ENCODE peak calls at places on chromosomes 16 and 17, in ten cellular contexts. One of them, this sample, is unnamed.

GRCh38 chr17:2936351-2936750 is 127.1 kb downstream of the OR1D5 start:
- DNase-seq in neural crest cell: no peak
- DNase-seq in left cardiac atrium: no peak
- DNase-seq in stimulated activated CD4-positive, alpha-beta T cell treated with anti-CD3 and anti-CD28 coated beads, Interleukin-2, amount 100 ng/mL, for 24 hours: no peak
- DNase-seq in MCF 10A: no peak
- DNase-seq in EL: no peak
- DNase-seq in kidney glomerular epithelial cell: no peak
- DNase-seq in activated CD4-positive, CD25-positive, alpha-beta regulatory T cell: no peak
- DNase-seq in amygdala: no peak
- DNase-seq in foreskin melanocyte: no peak
- DNase-seq in this sample: no peak

GRCh38 chr16:67666538-67667433 is at the start of the genes C16orf86 and ENKD1:
- DNase-seq in neural crest cell: peak; percentile 81
- DNase-seq in left cardiac atrium: peak; percentile 90
- DNase-seq in stimulated activated CD4-positive, alpha-beta T cell treated with anti-CD3 and anti-CD28 coated beads, Interleukin-2, amount 100 ng/mL, for 24 hours: peak; percentile 83
- DNase-seq in MCF 10A: no peak
- DNase-seq in EL: peak; percentile 80
- DNase-seq in kidney glomerular epithelial cell: peak; percentile 22
- DNase-seq in activated CD4-positive, CD25-positive, alpha-beta regulatory T cell: peak; percentile 53
- DNase-seq in amygdala: peak; percentile 74
- DNase-seq in foreskin melanocyte: peak; percentile 59
- DNase-seq in this sample: peak; percentile 87

GRCh38 chr16:27366687-27367462 is 35.1 kb upstream of the IL21R start:
- DNase-seq in neural crest cell: no peak
- DNase-seq in left cardiac atrium: peak; percentile 43
- DNase-seq in stimulated activated CD4-positive, alpha-beta T cell treated with anti-CD3 and anti-CD28 coated beads, Interleukin-2, amount 100 ng/mL, for 24 hours: peak; percentile 60
- DNase-seq in MCF 10A: no peak
- DNase-seq in EL: no peak
- DNase-seq in kidney glomerular epithelial cell: no peak
- DNase-seq in activated CD4-positive, CD25-positive, alpha-beta regulatory T cell: no peak
- DNase-seq in amygdala: no peak
- DNase-seq in foreskin melanocyte: no peak
- DNase-seq in this sample: no peak

GRCh38 chr17:78241277-78242023 is 10.0 kb downstream of the TMEM235 start:
- DNase-seq in neural crest cell: no peak
- DNase-seq in left cardiac atrium: no peak
- DNase-seq in stimulated activated CD4-positive, alpha-beta T cell treated with anti-CD3 and anti-CD28 coated beads, Interleukin-2, amount 100 ng/mL, for 24 hours: no peak
- DNase-seq in MCF 10A: peak; percentile 33
- DNase-seq in EL: peak; percentile 50
- DNase-seq in kidney glomerular epithelial cell: peak; percentile 1
- DNase-seq in activated CD4-positive, CD25-positive, alpha-beta regulatory T cell: no peak
- DNase-seq in amygdala: peak; percentile 95
- DNase-seq in foreskin melanocyte: peak; percentile 24
- DNase-seq in this sample: no peak

GRCh38 chr17:48478224-48479013 is 48.4 kb upstream of the SKAP1 start:
- DNase-seq in neural crest cell: no peak
- DNase-seq in left cardiac atrium: no peak
- DNase-seq in stimulated activated CD4-positive, alpha-beta T cell treated with anti-CD3 and anti-CD28 coated beads, Interleukin-2, amount 100 ng/mL, for 24 hours: peak; percentile 21
- DNase-seq in MCF 10A: no peak
- DNase-seq in EL: no peak
- DNase-seq in kidney glomerular epithelial cell: no peak
- DNase-seq in activated CD4-positive, CD25-positive, alpha-beta regulatory T cell: no peak
- DNase-seq in amygdala: no peak
- DNase-seq in foreskin melanocyte: no peak
- DNase-seq in this sample: no peak

GRCh38 chr16:65745201-65745600 is 621.3 kb upstream of the CDH5 start:
- DNase-seq in neural crest cell: no peak
- DNase-seq in left cardiac atrium: no peak
- DNase-seq in stimulated activated CD4-positive, alpha-beta T cell treated with anti-CD3 and anti-CD28 coated beads, Interleukin-2, amount 100 ng/mL, for 24 hours: no peak
- DNase-seq in MCF 10A: no peak
- DNase-seq in EL: no peak
- DNase-seq in kidney glomerular epithelial cell: no peak
- DNase-seq in activated CD4-positive, CD25-positive, alpha-beta regulatory T cell: no peak
- DNase-seq in amygdala: no peak
- DNase-seq in foreskin melanocyte: no peak
- DNase-seq in this sample: no peak

GRCh38 chr16:84548971-84549844 is 44.7 kb upstream of the MEAK7 start:
- DNase-seq in neural crest cell: no peak
- DNase-seq in left cardiac atrium: no peak
- DNase-seq in stimulated activated CD4-positive, alpha-beta T cell treated with anti-CD3 and anti-CD28 coated beads, Interleukin-2, amount 100 ng/mL, for 24 hours: peak; percentile 63
- DNase-seq in MCF 10A: no peak
- DNase-seq in EL: no peak
- DNase-seq in kidney glomerular epithelial cell: no peak
- DNase-seq in activated CD4-positive, CD25-positive, alpha-beta regulatory T cell: no peak
- DNase-seq in amygdala: peak; percentile 37
- DNase-seq in foreskin melanocyte: peak; percentile 49
- DNase-seq in this sample: no peak

GRCh38 chr16:19885456-19886060 is 910 bp upstream of the GPRC5B start:
- DNase-seq in neural crest cell: no peak
- DNase-seq in left cardiac atrium: peak; percentile 31
- DNase-seq in stimulated activated CD4-positive, alpha-beta T cell treated with anti-CD3 and anti-CD28 coated beads, Interleukin-2, amount 100 ng/mL, for 24 hours: no peak
- DNase-seq in MCF 10A: no peak
- DNase-seq in EL: no peak
- DNase-seq in kidney glomerular epithelial cell: no peak
- DNase-seq in activated CD4-positive, CD25-positive, alpha-beta regulatory T cell: no peak
- DNase-seq in amygdala: no peak
- DNase-seq in foreskin melanocyte: peak; percentile 4
- DNase-seq in this sample: no peak

GRCh38 chr16:3879258-3879886 is 1.1 kb downstream of the CREBBP start:
- DNase-seq in neural crest cell: no peak
- DNase-seq in left cardiac atrium: no peak
- DNase-seq in stimulated activated CD4-positive, alpha-beta T cell treated with anti-CD3 and anti-CD28 coated beads, Interleukin-2, amount 100 ng/mL, for 24 hours: peak; percentile 29
- DNase-seq in MCF 10A: no peak
- DNase-seq in EL: no peak
- DNase-seq in kidney glomerular epithelial cell: no peak
- DNase-seq in activated CD4-positive, CD25-positive, alpha-beta regulatory T cell: no peak
- DNase-seq in amygdala: no peak
- DNase-seq in foreskin melanocyte: no peak
- DNase-seq in this sample: peak; percentile 47

GRCh38 chr16:11633113-11633512 is 35.1 kb upstream of the SNN start:
- DNase-seq in neural crest cell: no peak
- DNase-seq in left cardiac atrium: no peak
- DNase-seq in stimulated activated CD4-positive, alpha-beta T cell treated with anti-CD3 and anti-CD28 coated beads, Interleukin-2, amount 100 ng/mL, for 24 hours: no peak
- DNase-seq in MCF 10A: no peak
- DNase-seq in EL: no peak
- DNase-seq in kidney glomerular epithelial cell: no peak
- DNase-seq in activated CD4-positive, CD25-positive, alpha-beta regulatory T cell: no peak
- DNase-seq in amygdala: no peak
- DNase-seq in foreskin melanocyte: no peak
- DNase-seq in this sample: no peak

GRCh38 chr16:23504453-23505179 is 5.7 kb downstream of the GGA2 start:
- DNase-seq in neural crest cell: no peak
- DNase-seq in left cardiac atrium: peak; percentile 76
- DNase-seq in stimulated activated CD4-positive, alpha-beta T cell treated with anti-CD3 and anti-CD28 coated beads, Interleukin-2, amount 100 ng/mL, for 24 hours: peak; percentile 79
- DNase-seq in MCF 10A: peak; percentile 98
- DNase-seq in EL: peak; percentile 97
- DNase-seq in kidney glomerular epithelial cell: peak; percentile 93
- DNase-seq in activated CD4-positive, CD25-positive, alpha-beta regulatory T cell: peak; percentile 31
- DNase-seq in amygdala: peak; percentile 22
- DNase-seq in foreskin melanocyte: peak; percentile 77
- DNase-seq in this sample: peak; percentile 41

GRCh38 chr16:4511441-4512082 is 27.0 kb downstream of the CDIP1 start:
- DNase-seq in neural crest cell: peak; percentile 63
- DNase-seq in left cardiac atrium: peak; percentile 50
- DNase-seq in stimulated activated CD4-positive, alpha-beta T cell treated with anti-CD3 and anti-CD28 coated beads, Interleukin-2, amount 100 ng/mL, for 24 hours: peak; percentile 26
- DNase-seq in MCF 10A: peak; percentile 32
- DNase-seq in EL: peak; percentile 37
- DNase-seq in kidney glomerular epithelial cell: peak; percentile 11
- DNase-seq in activated CD4-positive, CD25-positive, alpha-beta regulatory T cell: no peak
- DNase-seq in amygdala: peak; percentile 56
- DNase-seq in foreskin melanocyte: no peak
- DNase-seq in this sample: peak; percentile 44

GRCh38 chr16:17205279-17206139 is 265.3 kb downstream of the XYLT1 start:
- DNase-seq in neural crest cell: no peak
- DNase-seq in left cardiac atrium: no peak
- DNase-seq in stimulated activated CD4-positive, alpha-beta T cell treated with anti-CD3 and anti-CD28 coated beads, Interleukin-2, amount 100 ng/mL, for 24 hours: no peak
- DNase-seq in MCF 10A: no peak
- DNase-seq in EL: peak; percentile 5
- DNase-seq in kidney glomerular epithelial cell: no peak
- DNase-seq in activated CD4-positive, CD25-positive, alpha-beta regulatory T cell: no peak
- DNase-seq in amygdala: no peak
- DNase-seq in foreskin melanocyte: peak; percentile 25
- DNase-seq in this sample: peak; percentile 55

GRCh38 chr16:68444058-68444657 is 4.2 kb downstream of the SMPD3 start:
- DNase-seq in neural crest cell: peak; percentile 45
- DNase-seq in left cardiac atrium: peak; percentile 38
- DNase-seq in stimulated activated CD4-positive, alpha-beta T cell treated with anti-CD3 and anti-CD28 coated beads, Interleukin-2, amount 100 ng/mL, for 24 hours: no peak
- DNase-seq in MCF 10A: peak; percentile 51
- DNase-seq in EL: peak; percentile 29
- DNase-seq in kidney glomerular epithelial cell: peak; percentile 10
- DNase-seq in activated CD4-positive, CD25-positive, alpha-beta regulatory T cell: no peak
- DNase-seq in amygdala: no peak
- DNase-seq in foreskin melanocyte: no peak
- DNase-seq in this sample: peak; percentile 64

GRCh38 chr16:16928532-16929101 is 542.1 kb downstream of the XYLT1 start:
- DNase-seq in neural crest cell: no peak
- DNase-seq in left cardiac atrium: no peak
- DNase-seq in stimulated activated CD4-positive, alpha-beta T cell treated with anti-CD3 and anti-CD28 coated beads, Interleukin-2, amount 100 ng/mL, for 24 hours: no peak
- DNase-seq in MCF 10A: no peak
- DNase-seq in EL: no peak
- DNase-seq in kidney glomerular epithelial cell: no peak
- DNase-seq in activated CD4-positive, CD25-positive, alpha-beta regulatory T cell: no peak
- DNase-seq in amygdala: no peak
- DNase-seq in foreskin melanocyte: no peak
- DNase-seq in this sample: no peak

GRCh38 chr17:79374087-79374486 is 236.8 kb downstream of the RBFOX3 start:
- DNase-seq in neural crest cell: no peak
- DNase-seq in left cardiac atrium: no peak
- DNase-seq in stimulated activated CD4-positive, alpha-beta T cell treated with anti-CD3 and anti-CD28 coated beads, Interleukin-2, amount 100 ng/mL, for 24 hours: no peak
- DNase-seq in MCF 10A: no peak
- DNase-seq in EL: no peak
- DNase-seq in kidney glomerular epithelial cell: no peak
- DNase-seq in activated CD4-positive, CD25-positive, alpha-beta regulatory T cell: no peak
- DNase-seq in amygdala: no peak
- DNase-seq in foreskin melanocyte: no peak
- DNase-seq in this sample: no peak

GRCh38 chr16:88911148-88911945 is 44.9 kb upstream of the PABPN1L start:
- DNase-seq in neural crest cell: no peak
- DNase-seq in left cardiac atrium: no peak
- DNase-seq in stimulated activated CD4-positive, alpha-beta T cell treated with anti-CD3 and anti-CD28 coated beads, Interleukin-2, amount 100 ng/mL, for 24 hours: no peak
- DNase-seq in MCF 10A: no peak
- DNase-seq in EL: no peak
- DNase-seq in kidney glomerular epithelial cell: no peak
- DNase-seq in activated CD4-positive, CD25-positive, alpha-beta regulatory T cell: no peak
- DNase-seq in amygdala: no peak
- DNase-seq in foreskin melanocyte: no peak
- DNase-seq in this sample: no peak

GRCh38 chr17:65587602-65588193 is 26.2 kb upstream of the AXIN2 start:
- DNase-seq in neural crest cell: no peak
- DNase-seq in left cardiac atrium: no peak
- DNase-seq in stimulated activated CD4-positive, alpha-beta T cell treated with anti-CD3 and anti-CD28 coated beads, Interleukin-2, amount 100 ng/mL, for 24 hours: no peak
- DNase-seq in MCF 10A: no peak
- DNase-seq in EL: no peak
- DNase-seq in kidney glomerular epithelial cell: no peak
- DNase-seq in activated CD4-positive, CD25-positive, alpha-beta regulatory T cell: no peak
- DNase-seq in amygdala: no peak
- DNase-seq in foreskin melanocyte: no peak
- DNase-seq in this sample: no peak

GRCh38 chr17:50482110-50482509 is 3.5 kb downstream of the RSAD1 start:
- DNase-seq in neural crest cell: no peak
- DNase-seq in left cardiac atrium: no peak
- DNase-seq in stimulated activated CD4-positive, alpha-beta T cell treated with anti-CD3 and anti-CD28 coated beads, Interleukin-2, amount 100 ng/mL, for 24 hours: no peak
- DNase-seq in MCF 10A: no peak
- DNase-seq in EL: no peak
- DNase-seq in kidney glomerular epithelial cell: no peak
- DNase-seq in activated CD4-positive, CD25-positive, alpha-beta regulatory T cell: no peak
- DNase-seq in amygdala: no peak
- DNase-seq in foreskin melanocyte: no peak
- DNase-seq in this sample: no peak

GRCh38 chr17:57540596-57540995 is 204.5 kb downstream of the CCDC182 start:
- DNase-seq in neural crest cell: no peak
- DNase-seq in left cardiac atrium: no peak
- DNase-seq in stimulated activated CD4-positive, alpha-beta T cell treated with anti-CD3 and anti-CD28 coated beads, Interleukin-2, amount 100 ng/mL, for 24 hours: no peak
- DNase-seq in MCF 10A: no peak
- DNase-seq in EL: no peak
- DNase-seq in kidney glomerular epithelial cell: no peak
- DNase-seq in activated CD4-positive, CD25-positive, alpha-beta regulatory T cell: no peak
- DNase-seq in amygdala: no peak
- DNase-seq in foreskin melanocyte: no peak
- DNase-seq in this sample: no peak